ENCODE peak calls at places on chromosomes 6 and 20, in nine cellular contexts. F, L, T, R, G, D, Q, J and H are unnamed samples. For H3K27me3, the result is how much of the 10 kb centered on the place peaks cover.

GRCh38 chr6:135592276-135592675 is 94.7 kb upstream of the AHI1 start:
- DNase-seq in F (no peak), L (no peak), T (no peak), R (no peak), G (no peak), D (no peak), Q (no peak), J (no peak), H (no peak)

GRCh38 chr20:32482251-32483220 is 102.6 kb downstream of the NOL4L start:
- DNase-seq in F (peak), L (peak), T (peak), R (peak), G (peak), D (no peak), Q (peak), J (peak), H (no peak)

GRCh38 chr6:12119085-12119588 is 107.0 kb downstream of the HIVEP1 start:
- DNase-seq in F (no peak), L (no peak), T (no peak), R (no peak), G (peak), D (no peak), Q (no peak), J (no peak), H (no peak)

GRCh38 chr6:81145506-81145905 is 607.0 kb downstream of the TENT5A start:
- DNase-seq in F (no peak), L (no peak), T (no peak), R (no peak), G (no peak), D (no peak), Q (no peak), J (no peak), H (no peak)

GRCh38 chr6:138026342-138026741 is 80.9 kb downstream of the PERP start:
- DNase-seq in F (no peak), L (no peak), T (no peak), R (no peak), G (no peak), D (no peak), Q (no peak), J (no peak), H (no peak)

GRCh38 chr6:144582939-144583613 is 297.9 kb downstream of the UTRN start:
- DNase-seq in F (peak), L (peak), T (peak), R (peak), G (peak), D (no peak), Q (no peak), J (peak), H (no peak)

GRCh38 chr6:13217206-13217905 is 111.0 kb downstream of the TBC1D7 start:
- DNase-seq in F (no peak), L (no peak), T (no peak), R (no peak), G (peak), D (no peak), Q (no peak), J (no peak), H (no peak)

GRCh38 chr20:54605319-54605718 is 129.9 kb downstream of the DOK5 start:
- DNase-seq in F (no peak), L (no peak), T (no peak), R (no peak), G (no peak), D (no peak), Q (no peak), J (no peak), H (no peak)

GRCh38 chr6:106103728-106104109 is 17.6 kb downstream of the PRDM1 start:
- DNase-seq in F (no peak), L (no peak), T (no peak), R (no peak), G (no peak), D (no peak), Q (no peak), J (no peak), H (no peak)

GRCh38 chr6:100126682-100127484 is 132.9 kb upstream of the MCHR2 start:
- DNase-seq in F (no peak), L (no peak), T (no peak), R (no peak), G (peak), D (no peak), Q (no peak), J (no peak), H (no peak)

GRCh38 chr6:100633096-100633766 is 168.5 kb upstream of the SIM1 start:
- DNase-seq in F (no peak), L (no peak), T (no peak), R (no peak), G (peak), D (peak), Q (no peak), J (no peak), H (peak)

GRCh38 chr20:23988561-23988960 is at the start of gene GGTLC1:
- DNase-seq in F (no peak), L (peak), T (no peak), R (no peak), G (no peak), D (no peak), Q (no peak), J (no peak), H (no peak)

GRCh38 chr6:131911951-131912350 is 39.2 kb downstream of the CCN2 start:
- DNase-seq in F (no peak), L (no peak), T (no peak), R (no peak), G (peak), D (peak), Q (no peak), J (no peak), H (no peak)

GRCh38 chr20:63134201-63134612 is 81.7 kb downstream of the YTHDF1 start:
- DNase-seq in F (peak), L (peak), T (no peak), R (peak), G (no peak), D (no peak), Q (peak), J (peak), H (no peak)

GRCh38 chr6:126308367-126308766 is 31.5 kb upstream of the CENPW start:
- DNase-seq in F (no peak), L (no peak), T (no peak), R (no peak), G (no peak), D (peak), Q (no peak), J (no peak), H (no peak)

GRCh38 chr6:16681260-16681873 is 79.9 kb downstream of the ATXN1 start:
- DNase-seq in F (no peak), L (no peak), T (no peak), R (no peak), G (peak), D (peak), Q (no peak), J (no peak), H (peak)

GRCh38 chr6:134047124-134047523 is 5.3 kb downstream of the SLC2A12 start:
- DNase-seq in F (no peak), L (no peak), T (no peak), R (no peak), G (no peak), D (no peak), Q (no peak), J (no peak), H (no peak)

GRCh38 chr20:48634641-48635040 is 193.2 kb downstream of the PREX1 start:
- DNase-seq in F (no peak), L (no peak), T (no peak), R (no peak), G (no peak), D (no peak), Q (no peak), J (no peak), H (no peak)

GRCh38 chr6:33014841-33015634 is 5.6 kb upstream of the HLA-DOA start:
- DNase-seq in F (peak), L (no peak), T (peak), R (no peak), G (peak), D (peak), Q (peak), J (no peak), H (peak)

GRCh38 chr20:7703436-7703835 is 236.8 kb downstream of the HAO1 start:
- DNase-seq in F (no peak), L (no peak), T (no peak), R (no peak), G (no peak), D (no peak), Q (no peak), J (no peak), H (no peak)

GRCh38 chr20:25490656-25491445 is 83.4 kb downstream of the GINS1 start:
- DNase-seq in F (no peak), L (no peak), T (no peak), R (no peak), G (no peak), D (no peak), Q (no peak), J (no peak), H (no peak)

GRCh38 chr6:24093381-24093780 is 32.6 kb upstream of the NRSN1 start:
- DNase-seq in F (no peak), L (no peak), T (no peak), R (no peak), G (no peak), D (no peak), Q (no peak), J (no peak), H (no peak)

GRCh38 chr20:621115-621756 is 11.1 kb upstream of the TCF15 start:
- DNase-seq in F (no peak), L (no peak), T (no peak), R (no peak), G (no peak), D (no peak), Q (no peak), J (no peak), H (no peak)

GRCh38 chr20:32168184-32168910 is 39.2 kb downstream of the PLAGL2 start:
- DNase-seq in F (peak), L (peak), T (no peak), R (peak), G (peak), D (peak), Q (peak), J (no peak), H (no peak)

GRCh38 chr6:6885521-6886088 is 222.2 kb upstream of the RREB1 start:
- DNase-seq in F (no peak), L (peak), T (no peak), R (peak), G (peak), D (peak), Q (no peak), J (peak), H (no peak)

GRCh38 chr20:34794006-34794585 is 31.4 kb downstream of the NCOA6 start:
- DNase-seq in F (no peak), L (no peak), T (no peak), R (no peak), G (no peak), D (no peak), Q (no peak), J (no peak), H (no peak)

GRCh38 chr20:34798871-34799270 is 26.6 kb downstream of the NCOA6 start:
- DNase-seq in F (no peak), L (no peak), T (no peak), R (no peak), G (no peak), D (no peak), Q (no peak), J (no peak), H (no peak)

GRCh38 chr20:34798328-34798727 is 27.1 kb downstream of the NCOA6 start:
- DNase-seq in F (no peak), L (no peak), T (no peak), R (no peak), G (no peak), D (no peak), Q (no peak), J (no peak), H (no peak)

GRCh38 chr20:34792687-34793363 is 32.6 kb downstream of the NCOA6 start:
- DNase-seq in F (no peak), L (no peak), T (no peak), R (no peak), G (no peak), D (no peak), Q (no peak), J (no peak), H (no peak)

DNA sequence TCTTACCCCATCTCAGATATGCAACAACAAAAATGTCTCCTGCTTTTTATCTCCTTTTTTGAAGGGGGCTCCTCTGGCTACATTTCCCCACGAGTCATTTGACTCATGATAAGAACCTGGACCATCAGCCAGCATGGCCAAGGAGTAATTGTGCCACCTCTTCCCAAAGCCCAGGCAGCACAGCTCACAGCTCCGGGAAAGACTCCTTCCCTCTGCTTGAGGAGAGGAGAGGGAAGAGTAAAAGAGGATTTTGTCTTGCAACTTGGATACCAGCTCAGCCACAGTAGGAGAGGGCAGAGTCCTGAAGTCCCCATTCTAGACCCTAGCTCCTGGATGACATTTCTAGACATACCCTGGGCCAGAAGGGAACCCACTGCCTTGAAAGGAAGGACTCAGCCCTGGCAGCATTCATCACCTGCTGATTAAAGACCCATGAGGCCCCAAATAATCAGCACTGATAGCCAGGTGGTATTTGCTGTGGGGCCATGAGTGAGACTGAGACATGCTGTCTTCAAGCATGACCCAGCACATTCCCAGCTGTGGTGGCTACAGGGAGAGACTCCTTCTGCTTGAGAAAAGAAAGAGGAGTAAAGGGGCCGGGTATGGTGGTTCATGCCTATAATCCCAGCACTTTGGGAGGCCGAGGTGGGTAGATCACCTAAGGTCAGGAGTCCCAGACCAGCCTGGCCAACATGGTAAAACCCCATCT is 28.3 kb downstream of the NCOA6 start:
- DNase-seq in F (no peak), L (no peak), T (no peak), R (no peak), G (no peak), D (no peak), Q (no peak), J (no peak), H (no peak)
- H3K27ac ChIP-seq in F (no peak), L (no peak), T (no peak), R (no peak), G (no peak), D (no peak), Q (no peak), J (no peak), H (no peak)

DNA sequence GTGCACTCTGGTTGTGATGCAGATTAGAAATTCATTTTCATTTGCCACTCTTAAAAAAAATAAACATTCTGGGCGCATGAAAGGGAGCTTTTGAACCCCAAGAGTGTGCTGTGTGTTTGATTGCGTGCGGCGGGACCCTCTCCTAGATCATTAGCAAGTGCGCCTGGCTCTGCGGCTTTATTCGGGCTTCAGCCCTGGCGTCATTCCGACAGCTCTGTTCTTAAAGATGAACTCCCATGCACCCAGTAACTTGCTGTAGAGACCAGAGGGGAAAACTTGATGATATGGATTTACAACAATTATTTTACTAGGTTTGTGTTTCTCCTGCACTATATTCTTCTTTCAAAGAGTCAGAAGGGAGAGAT is 48.9 kb upstream of the ARMC2 start:
- DNase-seq in F (no peak), L (no peak), T (no peak), R (no peak), G (no peak), D (no peak), Q (no peak), J (no peak), H (no peak)
- H3K4me3 ChIP-seq in F (no peak), L (no peak), T (no peak), R (no peak), G (no peak), D (no peak), Q (no peak), J (no peak), H (no peak)

GRCh38 chr6:44284119-44284518 is 13.9 kb downstream of the TMEM151B start:
- DNase-seq in F (no peak), L (no peak), T (no peak), R (no peak), G (no peak), D (no peak), Q (no peak), J (no peak), H (no peak)

GRCh38 chr6:44286747-44287146 is 16.5 kb downstream of the TMEM151B start:
- DNase-seq in F (no peak), L (no peak), T (no peak), R (no peak), G (no peak), D (no peak), Q (no peak), J (no peak), H (no peak)

GRCh38 chr6:44284867-44285266 is 14.6 kb downstream of the TMEM151B start:
- DNase-seq in F (no peak), L (no peak), T (no peak), R (no peak), G (no peak), D (no peak), Q (no peak), J (no peak), H (no peak)

GRCh38 chr6:44285552-44286284 is 15.5 kb downstream of the TMEM151B start:
- DNase-seq in F (peak), L (no peak), T (no peak), R (no peak), G (peak), D (no peak), Q (no peak), J (no peak), H (no peak)

DNA sequence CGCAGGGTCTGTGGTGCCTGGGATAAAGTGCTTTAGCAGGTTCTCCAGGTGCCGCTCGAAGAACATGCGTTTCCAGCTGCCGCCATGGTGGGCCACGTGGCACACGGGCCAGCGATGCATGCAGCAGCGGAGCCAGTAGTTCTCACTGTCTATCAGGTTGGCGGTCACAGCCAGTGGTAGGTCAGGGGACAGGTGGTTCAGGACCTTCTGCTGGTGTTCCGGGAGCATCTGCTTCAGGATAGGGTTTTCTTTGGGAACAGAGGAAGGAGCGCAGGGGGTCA is 16.0 kb downstream of the TMEM151B start:
- DNase-seq in F (no peak), L (no peak), T (no peak), R (no peak), G (no peak), D (no peak), Q (no peak), J (no peak), H (no peak)
- H3K27me3 ChIP-seq in F (under half), L (half or more), T (under half), R (half or more), G (half or more), D (under half), Q (under half), J (under half), H (under half)

DNA sequence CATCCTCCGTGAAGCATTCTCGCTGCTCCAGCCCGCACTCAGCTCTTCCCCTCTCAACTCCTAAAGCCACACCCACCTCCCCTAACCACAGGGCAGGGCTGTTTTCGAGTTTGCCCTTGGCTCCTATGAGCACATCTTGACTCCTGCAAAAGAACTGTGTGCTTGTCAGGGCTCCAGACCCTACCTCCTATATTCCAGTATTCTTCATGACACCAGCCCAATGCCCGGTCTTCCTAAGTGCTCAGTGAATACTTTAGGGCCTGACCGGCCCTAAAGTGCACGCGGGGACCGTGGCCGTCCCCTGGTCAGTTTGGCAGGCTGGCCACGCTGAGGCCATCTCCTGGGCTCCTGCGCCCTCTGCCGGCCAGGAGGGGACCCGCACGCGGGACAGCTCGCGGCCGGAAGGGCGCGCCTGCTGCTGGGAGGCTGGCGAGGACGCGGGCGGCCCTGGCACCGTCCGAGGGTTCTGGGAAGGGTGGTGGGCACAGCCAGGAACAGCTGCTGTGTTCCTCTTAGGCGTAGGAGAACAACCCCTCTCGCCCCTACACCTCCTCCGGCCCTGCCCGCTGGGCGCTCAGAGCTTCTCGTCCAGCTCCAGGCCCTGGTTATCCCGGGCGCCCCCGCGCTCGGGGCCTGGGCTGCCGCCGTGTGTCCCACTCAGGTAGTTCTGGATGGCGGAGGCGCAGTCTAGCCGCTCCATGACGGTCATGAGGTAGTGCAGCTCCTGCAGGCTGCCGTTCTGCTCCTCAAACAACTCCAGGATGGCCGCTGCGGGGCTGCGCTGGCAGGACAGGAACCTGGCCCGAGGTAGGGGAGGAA is 11.0 kb downstream of the UNC5CL start:
- DNase-seq in F (peak), L (peak), T (peak), R (peak), G (peak), D (peak), Q (peak), J (peak), H (peak)
- H3K27ac ChIP-seq in F (peak), L (peak), T (peak), R (peak), G (peak), D (no peak), Q (no peak), J (no peak), H (no peak)